ENCODE peak calls at places on chromosomes 4 and X, in five cellular contexts. U is GM10248; D is lower lobe of right lung; A is activated CD8-positive, alpha-beta T cell treated with anti-CD3 and anti-CD28 coated beads for 36 hours; B is AG09319. J is an unnamed sample.

GRCh38 chr4:87227704-87228560 is 7.5 kb upstream of the KLHL8 start:
- DNase-seq in U (no peak), D (no peak), A (no peak), B (no peak), J (no peak)

GRCh38 chr4:1373892-1374705 is 27.1 kb downstream of the UVSSA start:
- DNase-seq in U (no peak), D (peak), A (no peak), B (no peak), J (no peak)

GRCh38 chr4:2353222-2354107 is 65.0 kb downstream of the ZFYVE28 start:
- DNase-seq in U (no peak), D (peak), A (no peak), B (no peak), J (no peak)

GRCh38 chr4:155781432-155781831 is 22.6 kb downstream of the GUCY1B1 start:
- DNase-seq in U (no peak), D (no peak), A (no peak), B (no peak), J (no peak)

GRCh38 chrX:119062750-119063374 is 9.9 kb upstream of the CT47C1 start:
- DNase-seq in U (no peak), D (no peak), A (no peak), B (no peak), J (no peak)

GRCh38 chrX:129701624-129702069 is 37.1 kb upstream of the XPNPEP2 start:
- DNase-seq in U (no peak), D (no peak), A (no peak), B (no peak), J (no peak)

GRCh38 chrX:112391313-112391712 is 288.4 kb downstream of the LHFPL1 start:
- DNase-seq in U (no peak), D (no peak), A (no peak), B (no peak), J (no peak)

GRCh38 chrX:129875669-129876068 is 30.3 kb upstream of the UTP14A start:
- DNase-seq in U (no peak), D (no peak), A (no peak), B (peak), J (no peak)

GRCh38 chrX:103063918-103064434 is at the start of gene BEX1:
- DNase-seq in U (no peak), D (peak), A (peak), B (no peak), J (no peak)

GRCh38 chrX:8274166-8274565 is 103.1 kb upstream of the VCX2 start:
- DNase-seq in U (no peak), D (no peak), A (no peak), B (no peak), J (no peak)

GRCh38 chr4:145891958-145892357 is 46.7 kb downstream of the ZNF827 start:
- DNase-seq in U (no peak), D (no peak), A (no peak), B (no peak), J (no peak)
- TF ChIP-seq CTCF in U (no peak), D (no peak), A (no peak), B (no peak), J (no peak)

DNA sequence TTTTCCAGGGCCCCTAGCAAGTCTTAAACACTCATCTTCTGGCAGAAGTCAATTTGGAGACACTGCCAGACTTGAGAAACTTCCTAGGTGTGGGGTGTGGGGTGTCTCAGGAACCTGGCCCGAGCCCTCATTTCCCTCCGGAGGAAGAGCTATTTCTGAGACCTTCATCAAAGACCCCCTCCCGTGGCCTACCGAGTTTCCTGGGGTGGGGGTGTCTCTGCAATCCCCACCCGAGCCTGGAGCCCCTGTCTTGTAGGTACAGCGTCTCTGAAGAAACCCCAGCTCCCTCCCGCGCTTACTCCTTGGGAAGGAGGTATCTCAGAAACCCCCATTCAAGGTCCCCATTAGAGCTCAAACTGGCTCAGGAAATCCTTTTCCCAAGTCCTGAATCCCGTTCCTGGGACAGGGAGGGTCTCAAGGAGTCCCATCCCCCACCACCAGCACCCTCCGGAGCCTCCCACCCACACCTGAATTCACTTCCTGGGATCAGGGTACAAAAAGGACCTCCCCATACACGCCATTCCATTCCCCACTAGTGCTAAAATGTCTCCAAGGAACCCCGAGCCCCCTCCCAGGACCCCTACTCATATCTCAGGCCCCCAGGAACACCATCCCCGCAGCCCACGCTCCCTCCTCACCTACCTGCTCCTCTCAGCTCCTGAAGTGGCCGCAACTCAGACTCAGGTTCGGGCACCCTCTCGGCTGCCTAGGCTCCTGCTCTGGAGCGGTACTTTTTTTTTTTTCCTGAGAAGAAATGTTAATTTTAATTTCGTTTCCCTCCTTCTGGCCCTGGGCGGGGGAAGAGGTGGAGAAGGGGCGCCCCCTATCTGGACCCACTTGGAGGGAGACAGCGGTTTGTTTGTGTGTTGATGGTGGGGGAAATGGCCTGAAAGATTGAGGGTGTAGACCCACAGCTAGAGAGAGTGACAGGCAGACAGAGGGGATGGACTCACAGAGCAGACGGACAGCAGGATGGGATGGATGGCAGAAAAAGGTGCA is 1.1 kb downstream of the SLC38A5 start:
- DNase-seq in U (peak), D (no peak), A (peak), B (no peak), J (peak)
- TF ChIP-seq CTCF in U (peak), D (no peak), A (no peak), B (peak), J (peak)

DNA sequence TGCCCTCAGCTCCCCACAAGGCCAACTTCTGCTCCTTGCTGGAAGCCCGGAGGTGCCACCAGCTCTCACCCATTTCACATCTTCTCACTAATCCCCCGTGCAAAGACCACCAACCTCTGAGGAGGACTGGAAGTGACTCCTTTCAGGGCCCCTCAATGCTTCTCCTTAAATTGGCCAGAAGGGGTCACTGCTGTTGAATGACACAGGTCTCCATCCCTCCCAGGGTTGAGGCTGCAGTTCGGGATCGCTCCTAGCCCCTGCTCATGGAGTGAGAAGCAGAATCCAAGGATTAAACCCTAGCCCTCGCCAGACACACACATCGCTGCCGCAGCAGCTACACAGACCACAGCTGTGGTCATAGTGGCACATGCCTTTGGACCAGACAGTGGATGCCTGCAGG is 279.5 kb upstream of the TAPT1 start:
- DNase-seq in U (no peak), D (no peak), A (no peak), B (no peak), J (no peak)
- TF ChIP-seq CTCF in U (no peak), D (no peak), A (no peak), B (peak), J (no peak)

GRCh38 chr4:170336238-170336775 is 246.6 kb upstream of the AADAT start:
- DNase-seq in U (peak), D (no peak), A (no peak), B (no peak), J (peak)

DNA sequence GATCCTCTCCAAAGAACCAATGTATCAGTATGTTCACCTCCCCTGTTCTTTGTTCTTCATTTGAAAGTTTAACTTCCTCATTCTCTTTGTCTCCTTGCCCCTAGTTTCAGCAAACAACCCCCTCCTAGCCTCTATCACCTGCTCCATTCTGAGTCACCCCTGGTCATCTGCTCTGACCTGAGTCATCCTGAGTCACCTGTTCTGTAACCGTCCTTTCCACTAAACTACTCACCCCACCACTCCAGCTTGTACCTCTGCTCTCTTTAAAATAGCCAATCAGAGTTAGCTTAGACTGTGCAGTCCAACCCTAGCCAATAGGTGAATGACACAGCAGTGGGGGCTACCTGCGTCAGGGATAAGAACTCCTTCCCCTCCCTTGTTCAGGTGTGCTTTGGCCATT is 249.8 kb upstream of the AADAT start:
- DNase-seq in U (no peak), D (no peak), A (no peak), B (no peak), J (no peak)
- TF ChIP-seq CTCF in U (no peak), D (no peak), A (no peak), B (no peak), J (no peak)

J was measured in GM13976.